ENCODE peak calls at places on chromosomes 4 and X, in nine cellular contexts. D is heart left ventricle; T is adrenal gland; V is IMR-90; G is mammary epithelial cell; F is CD4-positive, alpha-beta T cell; L is hepatocyte; Q is NT2/D1; P is neural progenitor cell. C is an unnamed sample. For H3K9me3, the result is how much of the 10 kb centered on the place peaks cover.

GRCh38 chrX:13376857-13377441 is 57.1 kb upstream of the ATXN3L start:
- DNase-seq in D (peak), T (no peak), V (peak), G (peak), F (no peak), L (peak), Q (no peak), P (no peak), C (peak)

GRCh38 chrX:34874763-34875162 is 67.8 kb upstream of the FAM47B start:
- DNase-seq in D (no peak), T (no peak), V (no peak), G (no peak), F (no peak), L (no peak), Q (no peak), P (no peak), C (no peak)

GRCh38 chrX:50725310-50725709 is 88.7 kb downstream of the SHROOM4 start:
- DNase-seq in D (no peak), T (no peak), V (no peak), G (no peak), F (no peak), L (no peak), Q (no peak), P (no peak), C (no peak)

GRCh38 chrX:13396887-13397286 is 77.0 kb upstream of the ATXN3L start:
- DNase-seq in D (no peak), T (no peak), V (peak), G (peak), F (no peak), L (no peak), Q (no peak), P (no peak), C (no peak)

GRCh38 chr4:48269861-48270515 is 350 bp upstream of the TEC start:
- DNase-seq in D (peak), T (peak), V (peak), G (peak), F (peak), L (peak), Q (peak), P (peak), C (peak)

GRCh38 chr4:174134361-174134760 is 149.1 kb downstream of the FBXO8 start:
- DNase-seq in D (no peak), T (no peak), V (no peak), G (no peak), F (no peak), L (no peak), Q (no peak), P (no peak), C (no peak)

GRCh38 chr4:137534516-137534915 is 2.2 kb upstream of the PCDH18 start:
- DNase-seq in D (no peak), T (no peak), V (no peak), G (no peak), F (no peak), L (no peak), Q (no peak), P (no peak), C (no peak)

GRCh38 chr4:4386736-4387392 is at the start of gene NSG1:
- DNase-seq in D (no peak), T (peak), V (peak), G (peak), F (peak), L (peak), Q (no peak), P (peak), C (no peak)

GRCh38 chr4:185128272-185129119 is 14.6 kb upstream of the SLC25A4 start:
- DNase-seq in D (no peak), T (no peak), V (no peak), G (peak), F (peak), L (peak), Q (no peak), P (peak), C (no peak)

GRCh38 chr4:79863333-79863732 is 209.7 kb downstream of the ANTXR2 start:
- DNase-seq in D (no peak), T (no peak), V (no peak), G (no peak), F (no peak), L (no peak), Q (no peak), P (no peak), C (no peak)

GRCh38 chr4:16029329-16029728 is 54.5 kb downstream of the PROM1 start:
- DNase-seq in D (no peak), T (no peak), V (peak), G (no peak), F (no peak), L (no peak), Q (no peak), P (no peak), C (peak)

GRCh38 chrX:72392816-72393800 is 87.4 kb upstream of the CITED1 start:
- DNase-seq in D (no peak), T (no peak), V (no peak), G (no peak), F (no peak), L (no peak), Q (no peak), P (peak), C (peak)

GRCh38 chrX:72392042-72392441 is 86.3 kb upstream of the CITED1 start:
- DNase-seq in D (no peak), T (no peak), V (no peak), G (no peak), F (no peak), L (no peak), Q (no peak), P (no peak), C (no peak)

GRCh38 chrX:72394518-72395163 is 88.9 kb upstream of the CITED1 start:
- DNase-seq in D (peak), T (no peak), V (peak), G (no peak), F (no peak), L (peak), Q (no peak), P (peak), C (peak)

GRCh38 chrX:72395252-72395651 is 89.5 kb upstream of the CITED1 start:
- DNase-seq in D (no peak), T (no peak), V (no peak), G (no peak), F (no peak), L (no peak), Q (peak), P (no peak), C (peak)

GRCh38 chrX:72393836-72394517 is 88.3 kb upstream of the CITED1 start:
- DNase-seq in D (no peak), T (no peak), V (no peak), G (no peak), F (no peak), L (no peak), Q (no peak), P (no peak), C (peak)
- H3K9me3 ChIP-seq in D (under half), T (under half), V (under half), G (under half), F (under half), L (under half), Q (under half), P (under half), C (under half)

GRCh38 chrX:64377753-64378152 is 17.5 kb downstream of the MTMR8 start:
- DNase-seq in D (no peak), T (no peak), V (no peak), G (no peak), F (no peak), L (no peak), Q (no peak), P (no peak), C (no peak)

DNA sequence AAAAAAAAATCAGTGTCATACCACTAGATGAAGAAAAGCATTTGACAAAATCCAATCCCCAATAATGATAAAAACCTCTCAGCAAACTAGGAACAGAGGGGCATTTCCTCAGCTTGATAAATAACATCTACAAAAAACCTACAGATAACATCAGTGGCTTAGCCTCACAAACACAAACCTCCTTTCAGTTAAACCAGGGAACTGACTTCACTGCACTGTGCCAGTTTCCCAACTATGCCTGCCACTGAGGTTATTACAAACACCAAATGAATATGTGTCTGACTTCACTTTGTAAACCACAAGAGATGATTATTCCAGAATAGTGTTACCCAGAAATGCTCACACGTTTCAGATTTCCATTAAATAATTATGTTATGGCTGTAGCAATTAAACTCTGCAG is 15.3 kb downstream of the MTMR8 start:
- DNase-seq in D (no peak), T (no peak), V (no peak), G (no peak), F (no peak), L (no peak), Q (no peak), P (no peak), C (no peak)
- H3K9me3 ChIP-seq in D (half or more), T (under half), V (under half), G (under half), F (under half), L (under half), Q (under half), P (under half), C (under half)

GRCh38 chr4:112358952-112359749 is 62.0 kb downstream of the ALPK1 start:
- DNase-seq in D (no peak), T (no peak), V (no peak), G (no peak), F (no peak), L (no peak), Q (no peak), P (no peak), C (no peak)
- H3K9me3 ChIP-seq in D (under half), T (under half), V (under half), G (under half), F (under half), L (under half), Q (under half), P (under half), C (under half)

GRCh38 chr4:85951-86350 is 32.8 kb downstream of the ZNF595 start:
- DNase-seq in D (no peak), T (no peak), V (no peak), G (no peak), F (no peak), L (no peak), Q (no peak), P (no peak), C (no peak)
- H3K9me3 ChIP-seq in D (half or more), T (half or more), V (half or more), G (half or more), F (half or more), L (half or more), Q (half or more), P (half or more), C (half or more)

DNA sequence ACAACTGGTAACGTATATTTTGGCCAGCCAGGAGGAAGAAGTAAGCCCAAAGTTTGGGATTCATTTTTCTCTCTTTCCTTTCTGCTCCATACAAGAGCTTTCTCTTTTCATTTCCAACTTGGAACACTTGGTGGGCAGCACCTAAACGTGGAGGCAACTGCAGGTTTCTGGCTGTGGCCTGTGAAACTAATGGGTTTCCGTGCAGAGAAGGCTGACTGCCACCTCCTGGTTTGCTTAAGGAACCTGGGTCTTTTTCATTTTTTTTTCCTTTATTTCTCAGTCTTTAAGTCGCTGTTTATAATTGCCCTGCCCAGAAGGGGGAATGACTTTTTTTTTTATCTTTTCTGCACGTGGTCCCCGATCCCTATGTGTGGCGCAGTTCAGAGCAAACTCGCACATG is 15.4 kb downstream of the ZNF718 start:
- DNase-seq in D (no peak), T (no peak), V (no peak), G (no peak), F (no peak), L (no peak), Q (no peak), P (no peak), C (no peak)
- H3K9me3 ChIP-seq in D (half or more), T (under half), V (under half), G (under half), F (half or more), L (half or more), Q (under half), P (under half), C (under half)

C was measured in SJCRH30.